ENCODE peak calls at places on chromosome 22, in four cellular contexts. One of them, this sample, is unnamed.

GRCh38 chr22:50672471-50673230 is at the start of gene SHANK3:
- DNase-seq in GM12878: no peak
- DNase-seq in HepG2: no peak
- DNase-seq in H1: no peak
- DNase-seq in this sample: peak; percentile 8

GRCh38 chr22:32775957-32776356 is 25.5 kb upstream of the TIMP3 start:
- DNase-seq in GM12878: no peak
- DNase-seq in HepG2: peak; percentile 68
- DNase-seq in H1: no peak
- DNase-seq in this sample: no peak

GRCh38 chr22:29043906-29044575 is 17.6 kb downstream of the C22orf31 start:
- DNase-seq in GM12878: no peak
- DNase-seq in HepG2: no peak
- DNase-seq in H1: no peak
- DNase-seq in this sample: no peak

GRCh38 chr22:33811686-33812085 is 108.6 kb downstream of the LARGE1 start:
- DNase-seq in GM12878: no peak
- DNase-seq in HepG2: no peak
- DNase-seq in H1: no peak
- DNase-seq in this sample: no peak

GRCh38 chr22:41023299-41023623 is 69.1 kb upstream of the EP300 start:
- DNase-seq in GM12878: no peak
- DNase-seq in HepG2: no peak
- DNase-seq in H1: no peak
- DNase-seq in this sample: no peak

GRCh38 chr22:24433868-24434471 is 6.6 kb downstream of the ADORA2A start:
- DNase-seq in GM12878: peak; percentile 90
- DNase-seq in HepG2: no peak
- DNase-seq in H1: no peak
- DNase-seq in this sample: peak; percentile 18

GRCh38 chr22:24240381-24240780 is 4.5 kb downstream of the GGT5 start:
- DNase-seq in GM12878: no peak
- DNase-seq in HepG2: no peak
- DNase-seq in H1: no peak
- DNase-seq in this sample: no peak

GRCh38 chr22:25420471-25420924 is 144.0 kb upstream of the GRK3 start:
- DNase-seq in GM12878: no peak
- DNase-seq in HepG2: no peak
- DNase-seq in H1: no peak
- DNase-seq in this sample: no peak

GRCh38 chr22:45262931-45263789 is 21.6 kb upstream of the UPK3A start:
- DNase-seq in GM12878: peak; percentile 71
- DNase-seq in HepG2: no peak
- DNase-seq in H1: no peak
- DNase-seq in this sample: no peak

GRCh38 chr22:17920145-17920605 is 104.2 kb downstream of the MICAL3 start:
- DNase-seq in GM12878: no peak
- DNase-seq in HepG2: peak; percentile 70
- DNase-seq in H1: no peak
- DNase-seq in this sample: peak; percentile 77

GRCh38 chr22:50473088-50473487 is 1.7 kb downstream of the SBF1 start:
- DNase-seq in GM12878: no peak
- DNase-seq in HepG2: peak; percentile 35
- DNase-seq in H1: no peak
- DNase-seq in this sample: peak; percentile 46

GRCh38 chr22:33578752-33579151 is 341.5 kb downstream of the LARGE1 start:
- DNase-seq in GM12878: no peak
- DNase-seq in HepG2: no peak
- DNase-seq in H1: no peak
- DNase-seq in this sample: no peak

GRCh38 chr22:36546092-36546804 is 17.3 kb upstream of the EIF3D start:
- DNase-seq in GM12878: no peak
- DNase-seq in HepG2: peak; percentile 48
- DNase-seq in H1: peak; percentile 51
- DNase-seq in this sample: peak; percentile 80
- TF ChIP-seq BRCA1 in GM12878: no peak
- TF ChIP-seq BRCA1 in HepG2: no peak
- TF ChIP-seq BRCA1 in H1: no peak
- TF ChIP-seq BRCA1 in this sample: no peak

DNA sequence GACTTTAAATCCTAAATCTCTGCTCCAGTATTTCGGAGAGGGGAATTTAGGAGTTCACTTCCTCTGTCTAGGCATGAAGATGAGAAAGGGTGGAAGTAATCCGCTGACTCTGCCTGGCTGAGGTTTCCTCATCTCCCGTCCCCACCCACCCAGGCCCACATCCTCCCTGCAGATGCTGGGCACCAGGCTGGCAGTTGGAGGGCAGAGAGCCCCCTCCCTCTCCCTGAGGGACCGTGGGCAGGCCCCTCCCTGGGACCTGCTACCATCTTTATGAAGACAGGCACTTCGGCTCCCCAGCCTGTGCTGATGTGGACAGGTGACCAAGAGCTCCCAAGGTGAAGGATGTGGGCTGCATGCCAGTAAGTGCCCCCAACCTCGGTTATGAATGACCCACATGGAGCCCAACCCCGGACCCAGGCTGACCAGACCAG is 6.7 kb downstream of the CASTOR1 start:
- DNase-seq in GM12878: no peak
- DNase-seq in HepG2: no peak
- DNase-seq in H1: no peak
- DNase-seq in this sample: no peak
- TF ChIP-seq CBX5 in GM12878: no peak
- TF ChIP-seq CBX5 in HepG2: no peak
- TF ChIP-seq CBX5 in H1: no peak
- TF ChIP-seq CBX5 in this sample: no peak

GRCh38 chr22:39097098-39098020 is at the start of gene APOBEC3H:
- DNase-seq in GM12878: no peak
- DNase-seq in HepG2: no peak
- DNase-seq in H1: no peak
- DNase-seq in this sample: no peak
- TF ChIP-seq BRCA1 in GM12878: no peak
- TF ChIP-seq BRCA1 in HepG2: no peak
- TF ChIP-seq BRCA1 in H1: no peak
- TF ChIP-seq BRCA1 in this sample: no peak

DNA sequence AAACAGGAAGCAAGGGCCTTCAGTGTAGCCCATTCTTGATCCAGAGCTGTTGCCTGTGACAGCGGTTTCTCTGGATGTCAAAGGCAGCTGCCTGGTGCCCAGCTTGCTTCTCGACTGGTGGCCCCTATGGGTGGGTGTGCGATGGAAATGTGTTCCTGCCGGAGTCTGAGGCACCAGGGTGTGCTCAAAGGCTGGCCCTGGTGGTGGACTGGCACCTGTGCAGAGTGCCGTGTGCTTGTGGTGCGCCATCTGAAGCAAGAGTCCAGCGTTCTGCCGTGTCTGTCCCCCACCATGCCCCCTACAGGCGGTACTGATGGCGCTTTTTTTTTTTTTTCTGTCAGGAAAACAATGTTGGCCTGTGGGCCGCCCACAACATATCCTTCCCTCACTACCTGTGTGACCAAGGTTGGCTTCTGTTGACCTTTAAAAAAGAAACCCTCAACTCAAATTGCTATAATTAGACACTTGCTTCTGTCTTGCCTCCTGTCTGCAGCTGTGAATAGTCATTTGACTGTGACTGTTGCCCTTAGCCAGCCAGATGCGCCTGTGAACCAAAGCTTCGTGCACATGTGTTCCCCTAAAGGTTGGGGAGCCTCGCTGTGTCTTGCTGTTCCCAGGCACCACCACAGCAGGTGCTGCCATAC is 4.7 kb upstream of the RANBP1 start:
- DNase-seq in GM12878: no peak
- DNase-seq in HepG2: peak; percentile 61
- DNase-seq in H1: no peak
- DNase-seq in this sample: peak; percentile 87
- TF ChIP-seq CBX5 in GM12878: no peak
- TF ChIP-seq CBX5 in HepG2: no peak
- TF ChIP-seq CBX5 in H1: no peak
- TF ChIP-seq CBX5 in this sample: no peak

GRCh38 chr22:44261164-44261860 is 51.4 kb downstream of the SHISAL1 start:
- DNase-seq in GM12878: no peak
- DNase-seq in HepG2: no peak
- DNase-seq in H1: no peak
- DNase-seq in this sample: no peak

GRCh38 chr22:44263547-44263946 is 49.2 kb downstream of the SHISAL1 start:
- DNase-seq in GM12878: no peak
- DNase-seq in HepG2: no peak
- DNase-seq in H1: no peak
- DNase-seq in this sample: no peak

GRCh38 chr22:44259366-44260215 is 53.2 kb downstream of the SHISAL1 start:
- DNase-seq in GM12878: no peak
- DNase-seq in HepG2: no peak
- DNase-seq in H1: no peak
- DNase-seq in this sample: no peak

GRCh38 chr22:44260216-44261035 is 52.3 kb downstream of the SHISAL1 start:
- DNase-seq in GM12878: no peak
- DNase-seq in HepG2: no peak
- DNase-seq in H1: no peak
- DNase-seq in this sample: no peak

DNA sequence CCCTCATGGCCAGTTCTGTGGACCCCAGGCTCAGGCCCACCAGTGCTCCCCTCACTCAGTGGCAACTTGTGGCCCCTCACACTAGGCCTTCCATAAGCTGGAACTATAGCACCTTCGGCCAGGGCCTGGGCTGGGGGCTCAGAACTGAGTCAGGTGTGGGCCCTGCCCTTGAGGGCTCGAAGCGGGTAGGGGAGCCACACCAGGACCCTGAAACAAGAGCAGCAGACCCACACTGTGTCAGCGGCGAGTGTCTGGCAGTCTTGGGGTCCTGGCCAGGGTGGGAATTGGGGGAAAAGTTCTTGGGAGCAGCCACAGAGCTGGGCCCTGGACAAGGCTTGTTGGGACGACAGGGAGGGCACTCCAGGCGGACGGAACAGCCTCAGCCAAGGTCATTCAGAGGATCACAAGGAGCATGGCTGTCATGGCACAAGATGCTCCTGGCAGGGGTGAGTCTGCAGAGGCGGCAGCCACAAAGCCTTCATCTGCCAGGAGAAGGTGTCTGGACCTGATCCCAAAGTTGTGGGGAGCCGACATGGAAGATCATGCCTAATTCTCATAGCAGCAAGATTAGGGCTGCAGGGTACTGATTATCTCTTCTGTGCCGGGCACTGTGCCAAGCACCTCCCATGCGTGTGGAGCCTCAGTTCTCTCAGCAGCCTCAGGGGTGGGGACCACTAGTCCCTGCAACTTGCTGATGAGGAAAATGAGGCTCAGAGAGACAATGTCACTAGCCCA is 50.7 kb downstream of the SHISAL1 start:
- DNase-seq in GM12878: no peak
- DNase-seq in HepG2: no peak
- DNase-seq in H1: no peak
- DNase-seq in this sample: peak; percentile 8
- TF ChIP-seq BRCA1 in GM12878: no peak
- TF ChIP-seq BRCA1 in HepG2: no peak
- TF ChIP-seq BRCA1 in H1: no peak
- TF ChIP-seq BRCA1 in this sample: no peak

DNA sequence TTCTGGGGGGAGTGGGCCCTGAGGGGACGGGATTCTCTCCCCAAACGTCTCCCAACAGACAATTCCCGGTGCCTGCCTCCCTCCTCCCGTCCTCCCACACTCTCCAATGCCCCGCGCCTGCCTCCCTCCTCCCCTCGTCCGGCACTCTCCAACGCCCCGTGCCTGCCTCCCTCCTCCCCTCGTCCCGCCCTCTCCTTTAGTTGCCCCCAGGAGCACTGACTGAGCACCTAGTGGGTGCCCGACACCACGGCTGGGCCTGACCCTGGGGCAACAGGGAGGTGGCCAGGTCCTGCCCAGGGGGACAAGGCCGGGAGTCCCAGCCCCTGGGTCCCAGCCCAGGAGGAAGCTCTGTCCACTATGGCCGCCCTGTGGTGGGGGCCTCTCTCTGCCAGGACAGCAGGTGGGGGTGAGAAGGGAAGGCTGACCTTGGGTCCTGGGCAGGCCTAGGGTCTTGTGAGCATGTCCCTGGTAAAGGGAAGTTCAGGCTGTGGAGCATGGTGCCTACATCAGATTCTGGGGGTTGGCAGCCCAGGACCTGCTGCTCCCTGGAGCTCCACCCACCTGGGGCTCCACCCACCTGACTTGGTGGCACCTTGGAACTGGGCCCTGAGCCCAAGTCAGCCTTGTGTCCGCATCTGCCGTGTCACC is 942.3 kb downstream of the BRD1 start:
- DNase-seq in GM12878: no peak
- DNase-seq in HepG2: no peak
- DNase-seq in H1: no peak
- DNase-seq in this sample: no peak
- TF ChIP-seq CBX5 in GM12878: no peak
- TF ChIP-seq CBX5 in HepG2: no peak
- TF ChIP-seq CBX5 in H1: no peak
- TF ChIP-seq CBX5 in this sample: no peak

DNA sequence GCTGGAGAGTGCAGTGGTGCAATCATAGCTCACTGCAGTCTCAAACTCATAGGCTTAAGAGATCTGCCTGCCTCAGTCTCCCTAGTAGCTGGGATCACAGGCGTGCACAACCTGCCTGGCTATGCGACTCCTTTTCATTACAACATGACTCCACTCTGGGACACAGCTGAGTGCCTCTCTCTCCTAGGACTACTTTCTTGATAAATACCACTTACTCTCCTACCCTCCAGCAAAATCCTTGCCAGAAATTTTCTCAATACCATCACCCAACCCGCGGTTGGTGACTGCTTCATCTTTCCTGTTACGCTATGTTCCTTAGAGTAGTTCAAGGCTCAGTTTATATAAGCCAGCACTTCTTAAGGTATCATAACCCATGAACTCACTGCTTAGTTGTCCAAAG is 26.9 kb downstream of the ARFGAP3 start:
- DNase-seq in GM12878: no peak
- DNase-seq in HepG2: no peak
- DNase-seq in H1: no peak
- DNase-seq in this sample: no peak
- TF ChIP-seq BRCA1 in GM12878: no peak
- TF ChIP-seq BRCA1 in HepG2: no peak
- TF ChIP-seq BRCA1 in H1: no peak
- TF ChIP-seq BRCA1 in this sample: no peak

DNA sequence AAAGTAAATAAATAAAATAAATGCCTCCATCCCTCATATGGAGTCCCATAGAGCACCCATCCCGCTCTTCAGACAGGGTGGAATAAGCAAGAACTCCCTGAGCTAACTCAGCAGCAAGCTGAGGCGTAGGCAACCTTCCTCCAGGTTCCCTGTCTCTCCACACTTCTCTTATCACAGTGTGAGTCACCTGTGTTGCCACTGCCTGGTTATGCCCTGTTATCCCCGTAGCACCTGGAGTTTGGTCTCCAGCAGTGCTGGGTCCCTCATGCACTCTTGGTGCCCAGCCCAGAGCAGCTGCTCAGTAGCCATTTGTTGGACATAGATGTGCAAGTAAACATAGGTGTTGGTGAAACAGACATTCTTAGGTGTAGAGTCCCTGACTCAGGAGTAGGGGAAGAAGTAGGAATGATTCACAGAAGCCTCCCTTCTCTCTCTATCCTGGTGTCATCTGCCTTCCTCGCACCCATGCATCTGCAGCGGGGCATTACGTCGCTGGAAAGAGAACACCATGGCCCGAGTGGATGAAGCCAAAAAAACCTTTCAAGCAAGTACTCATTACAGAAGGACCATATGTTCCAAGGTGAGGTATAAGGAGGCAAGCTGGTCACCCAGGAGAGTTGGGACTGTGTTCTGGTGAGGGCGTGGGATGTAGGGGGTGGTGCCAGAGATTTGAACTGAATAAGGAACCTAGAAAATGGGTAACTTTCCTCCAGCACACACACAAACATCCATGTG is 56.0 kb downstream of the PISD start:
- DNase-seq in GM12878: no peak
- DNase-seq in HepG2: no peak
- DNase-seq in H1: no peak
- DNase-seq in this sample: no peak
- TF ChIP-seq CBX5 in GM12878: no peak
- TF ChIP-seq CBX5 in HepG2: no peak
- TF ChIP-seq CBX5 in H1: no peak
- TF ChIP-seq CBX5 in this sample: no peak